ENCODE peak calls at places on chromosomes 4 and X, in five cellular contexts. S is thoracic aorta, R is HFF-Myc, K is WTC11, N is AG09309. W is an unnamed sample.

GRCh38 chr4:86326399-86326798 is 33.5 kb downstream of the MAPK10 start:
- DNase-seq in S (no peak), K (no peak), R (no peak), N (no peak), W (no peak)

GRCh38 chr4:86972997-86973396 is 38.2 kb downstream of the AFF1 start:
- DNase-seq in R (no peak), K (peak), N (no peak), S (no peak), W (no peak)

GRCh38 chr4:72531322-72531721 is 37.7 kb downstream of the ADAMTS3 start:
- DNase-seq in K (no peak), N (no peak), S (no peak), R (no peak), W (no peak)

GRCh38 chr4:38675167-38676121 is 11.4 kb downstream of the KLF3 start:
- DNase-seq in N (no peak), S (peak), K (peak), R (peak), W (no peak)

GRCh38 chr4:41258783-41259182 is 2.1 kb downstream of the UCHL1 start:
- DNase-seq in N (peak), K (peak), R (peak), S (no peak), W (no peak)

GRCh38 chrX:150486011-150486410 is 82.4 kb upstream of the MTM1 start:
- DNase-seq in R (no peak), S (no peak), K (peak), N (no peak), W (no peak)

GRCh38 chrX:68826113-68826980 is 2.5 kb upstream of the EFNB1 start:
- DNase-seq in K (no peak), R (no peak), N (no peak), S (no peak), W (no peak)

GRCh38 chr4:10593130-10593529 is 91.4 kb downstream of the CLNK start:
- DNase-seq in K (peak), R (no peak), N (no peak), S (no peak), W (no peak)

GRCh38 chr4:19177616-19178015 is 1074.1 kb upstream of the SLIT2 start:
- DNase-seq in N (no peak), S (no peak), R (no peak), K (no peak), W (no peak)

GRCh38 chrX:10085223-10085622 is 71.6 kb upstream of the CLCN4 start:
- DNase-seq in R (no peak), S (no peak), K (no peak), N (no peak), W (peak)